ENCODE peak calls at places on chromosome 2, in four cellular contexts. V is HTR-8/SVneo; C is stimulated activated CD8-positive, alpha-beta memory T cell treated with anti-CD3 and anti-CD28 coated beads, Interleukin-15, amount 100 ng/mL, for 24 hours; G is ACHN. J is an unnamed sample.

GRCh38 chr2:84870306-84870705 is 10.6 kb downstream of the TRABD2A start:
- DNase-seq in G (no peak), V (no peak), C (no peak), J (no peak)

GRCh38 chr2:199455533-199456382 is 2.0 kb downstream of the SATB2 start:
- DNase-seq in G (peak; percentile 78), V (no peak), C (no peak), J (peak; percentile 59)

GRCh38 chr2:100234141-100234540 is 88.2 kb downstream of the LONRF2 start:
- DNase-seq in C (no peak), G (no peak), V (no peak), J (peak; percentile 13)

GRCh38 chr2:235990344-235990743 is 177.8 kb downstream of the GBX2 start:
- DNase-seq in G (no peak), V (no peak), C (no peak), J (no peak)

GRCh38 chr2:112621792-112622527 is 23.8 kb upstream of the SLC20A1 start:
- DNase-seq in G (peak; percentile 38), V (no peak), C (no peak), J (no peak)

GRCh38 chr2:233117351-233117750 is 57.2 kb downstream of the INPP5D start:
- DNase-seq in G (no peak), V (no peak), C (no peak), J (no peak)

GRCh38 chr2:180505203-180505602 is 475.2 kb upstream of the UBE2E3 start:
- DNase-seq in C (no peak), G (no peak), V (no peak), J (no peak)

GRCh38 chr2:120517790-120518469 is 172.0 kb downstream of the INHBB start:
- DNase-seq in C (no peak), G (no peak), V (no peak), J (no peak)

GRCh38 chr2:53129851-53130250 is 637.8 kb upstream of the CHAC2 start:
- DNase-seq in C (no peak), V (peak; percentile 30), G (peak; percentile 76), J (no peak)